ENCODE peak calls at places on chromosome 12, in nine cellular contexts. O is GM20000, K is WTC11, T is right atrium auricular region, B is ascending aorta, S is RWPE1, V is lung, X is cardiac muscle cell, H is astrocyte. J is an unnamed sample.

GRCh38 chr12:16669756-16670155 is 63.8 kb upstream of the LMO3 start:
- DNase-seq in O (no peak), K (no peak), T (no peak), B (no peak), S (no peak), V (no peak), X (no peak), H (no peak), J (no peak)

GRCh38 chr12:5576011-5576410 is 144.1 kb downstream of the NTF3 start:
- DNase-seq in O (no peak), K (no peak), T (no peak), B (no peak), S (no peak), V (no peak), X (no peak), H (no peak), J (no peak)

GRCh38 chr12:72468505-72468904 is 196.3 kb downstream of the TRHDE start:
- DNase-seq in O (no peak), K (no peak), T (no peak), B (no peak), S (no peak), V (no peak), X (no peak), H (no peak), J (no peak)

GRCh38 chr12:12210983-12211382 is 55.9 kb downstream of the LRP6 start:
- DNase-seq in O (no peak), K (no peak), T (no peak), B (no peak), S (no peak), V (no peak), X (no peak), H (no peak), J (no peak)

GRCh38 chr12:49525942-49526341 is 12.9 kb upstream of the KCNH3 start:
- DNase-seq in O (no peak), K (no peak), T (no peak), B (no peak), S (no peak), V (no peak), X (no peak), H (no peak), J (no peak)

GRCh38 chr12:89848732-89849131 is 140.1 kb upstream of the ATP2B1 start:
- DNase-seq in O (no peak), K (no peak), T (no peak), B (no peak), S (no peak), V (no peak), X (peak; percentile 7), H (no peak), J (no peak)

GRCh38 chr12:63068857-63069442 is 82.1 kb downstream of the AVPR1A start:
- DNase-seq in O (peak; percentile 9), K (no peak), T (no peak), B (no peak), S (peak; percentile 14), V (no peak), X (peak; percentile 82), H (peak; percentile 51), J (no peak)

GRCh38 chr12:19978193-19978592 is 390.1 kb upstream of the PDE3A start:
- DNase-seq in O (no peak), K (no peak), T (no peak), B (no peak), S (no peak), V (no peak), X (peak; percentile 88), H (peak; percentile 96), J (no peak)

GRCh38 chr12:132237772-132238486 is 91.5 kb downstream of the GALNT9 start:
- DNase-seq in O (no peak), K (no peak), T (no peak), B (no peak), S (no peak), V (no peak), X (no peak), H (no peak), J (no peak)

GRCh38 chr12:11553871-11554533 is 95.5 kb upstream of the ETV6 start:
- DNase-seq in O (peak; percentile 85), K (peak; percentile 36), T (no peak), B (peak; percentile 78), S (peak; percentile 70), V (peak; percentile 40), X (peak; percentile 75), H (peak; percentile 41), J (no peak)

GRCh38 chr12:106893451-106893850 is 62.3 kb upstream of the TMEM263 start:
- DNase-seq in O (no peak), K (no peak), T (no peak), B (no peak), S (no peak), V (no peak), X (no peak), H (peak; percentile 28), J (no peak)

GRCh38 chr12:69529021-69529420 is 56.2 kb upstream of the CCT2 start:
- DNase-seq in O (no peak), K (no peak), T (no peak), B (no peak), S (no peak), V (no peak), X (no peak), H (no peak), J (no peak)

GRCh38 chr12:65557425-65558167 is 266.7 kb upstream of the HMGA2 start:
- DNase-seq in O (no peak), K (no peak), T (no peak), B (no peak), S (no peak), V (no peak), X (peak; percentile 54), H (no peak), J (no peak)

GRCh38 chr12:102474438-102475064 is 5.8 kb downstream of the IGF1 start:
- DNase-seq in O (no peak), K (no peak), T (no peak), B (no peak), S (no peak), V (no peak), X (no peak), H (peak; percentile 87), J (no peak)

GRCh38 chr12:104761091-104761490 is 197.0 kb downstream of the SLC41A2 start:
- DNase-seq in O (no peak), K (no peak), T (no peak), B (no peak), S (no peak), V (no peak), X (no peak), H (no peak), J (no peak)
- TF ChIP-seq CTCF in O (no peak), K (no peak), T (no peak), B (no peak), S (no peak), V (no peak), X (no peak), H (no peak), J (peak; percentile 24)

GRCh38 chr12:75525263-75525662 is 13.9 kb upstream of the KRR1 start:
- DNase-seq in O (no peak), K (no peak), T (no peak), B (no peak), S (no peak), V (no peak), X (no peak), H (no peak), J (no peak)

GRCh38 chr12:75529826-75530225 is 18.4 kb upstream of the KRR1 start:
- DNase-seq in O (no peak), K (no peak), T (no peak), B (no peak), S (no peak), V (no peak), X (no peak), H (no peak), J (no peak)

GRCh38 chr12:75528692-75529091 is 17.3 kb upstream of the KRR1 start:
- DNase-seq in O (no peak), K (no peak), T (no peak), B (no peak), S (no peak), V (no peak), X (no peak), H (no peak), J (no peak)

GRCh38 chr12:75528272-75528671 is 16.9 kb upstream of the KRR1 start:
- DNase-seq in O (no peak), K (no peak), T (no peak), B (no peak), S (no peak), V (no peak), X (no peak), H (no peak), J (no peak)

DNA sequence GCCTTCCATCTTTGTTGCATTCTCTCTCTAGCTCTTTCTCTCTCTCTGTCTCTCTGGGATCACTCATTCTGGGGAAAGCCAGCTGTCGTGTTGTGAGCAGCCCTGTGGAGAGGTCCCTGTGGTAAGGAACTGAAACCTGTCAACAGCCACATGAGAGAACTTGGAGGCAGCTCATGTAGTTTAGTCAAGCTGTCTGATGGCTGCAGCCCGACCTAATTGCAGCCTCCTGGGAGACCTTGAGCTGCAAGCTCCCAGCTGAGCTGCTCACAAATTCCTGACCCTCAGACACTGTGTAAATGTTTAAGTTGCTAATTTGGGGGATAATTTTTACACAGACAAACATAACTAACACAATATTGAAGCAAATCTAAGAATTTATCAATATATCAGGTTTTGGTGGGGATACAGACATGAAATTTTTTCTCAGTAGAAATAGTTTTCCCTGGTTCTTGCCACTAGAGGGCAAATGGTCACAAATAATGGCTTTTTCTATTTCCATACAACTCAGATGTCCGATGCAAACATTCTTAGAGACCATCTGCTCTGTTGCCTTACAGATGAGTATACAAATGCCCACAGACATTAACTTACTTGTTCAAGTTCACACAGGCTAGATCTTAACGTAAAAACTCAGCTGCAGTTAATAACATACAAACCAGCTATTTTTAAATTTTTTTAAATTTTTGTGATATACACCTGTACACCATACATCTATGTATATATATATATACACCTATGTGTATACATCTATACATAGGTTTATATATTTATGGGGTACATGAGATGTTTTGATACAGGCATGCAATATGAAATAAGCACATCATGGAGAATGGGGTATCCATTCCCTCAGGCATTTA is 15.5 kb upstream of the KRR1 start:
- DNase-seq in O (peak; percentile 53), K (peak; percentile 13), T (no peak), B (no peak), S (peak; percentile 49), V (no peak), X (peak; percentile 76), H (peak; percentile 47), J (no peak)
- TF ChIP-seq CTCF in O (peak; percentile 36), K (peak; percentile 57), T (peak; percentile 77), B (peak; percentile 37), S (peak; percentile 69), V (peak; percentile 45), X (peak; percentile 65), H (peak; percentile 79), J (peak; percentile 86)

GRCh38 chr12:13251496-13251895 is 55.0 kb downstream of the EMP1 start:
- DNase-seq in O (no peak), K (no peak), T (no peak), B (no peak), S (no peak), V (no peak), X (no peak), H (no peak), J (no peak)
- TF ChIP-seq CTCF in O (no peak), K (no peak), T (no peak), B (no peak), S (no peak), V (no peak), X (no peak), H (no peak), J (no peak)

DNA sequence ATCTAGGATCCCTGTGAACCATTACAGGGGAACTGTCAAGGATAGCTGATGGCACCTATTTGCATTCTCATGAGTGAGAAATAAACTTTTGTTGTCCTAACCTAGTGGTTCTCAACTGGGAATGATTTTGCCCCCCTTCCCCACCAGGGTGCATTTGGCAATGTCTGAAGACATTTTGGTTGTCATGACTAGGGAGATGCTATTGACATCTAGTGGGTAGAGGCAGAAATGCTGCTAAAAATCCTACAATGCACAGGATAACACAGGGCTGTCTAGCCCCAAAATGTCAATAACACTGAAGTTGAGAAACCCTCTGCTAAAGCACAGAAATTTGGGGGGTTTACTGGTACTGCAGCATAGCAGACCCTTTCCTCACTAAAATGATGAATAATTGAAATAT is 140.9 kb upstream of the SRRM4 start:
- DNase-seq in O (no peak), K (peak; percentile 34), T (no peak), B (no peak), S (no peak), V (no peak), X (no peak), H (no peak), J (no peak)
- TF ChIP-seq CTCF in O (peak; percentile 6), K (no peak), T (no peak), B (no peak), S (no peak), V (no peak), X (no peak), H (no peak), J (peak; percentile 17)

J was measured in progenitor cell of endocrine pancreas.